ENCODE peak calls at places on chromosomes 13 and 19, in six cellular contexts. K is upper lobe of right lung; D is Peyer's patch; L is WTC11; H is astrocyte of the cerebellum; J is CD8-positive, alpha-beta T cell. C is an unnamed sample.

GRCh38 chr19:51129716-51130115 is 5.0 kb downstream of the SIGLEC9 start:
- DNase-seq in K (peak), D (no peak), L (no peak), H (no peak), J (no peak), C (no peak)

GRCh38 chr13:70043685-70044084 is 63.9 kb upstream of the ATXN8OS start:
- DNase-seq in K (no peak), D (no peak), L (no peak), H (no peak), J (no peak), C (no peak)

GRCh38 chr13:33678906-33679657 is 138.9 kb upstream of the RFC3 start:
- DNase-seq in K (peak), D (peak), L (no peak), H (peak), J (peak), C (no peak)

GRCh38 chr13:91572944-91573535 is 174.6 kb downstream of the GPC5 start:
- DNase-seq in K (no peak), D (no peak), L (no peak), H (no peak), J (no peak), C (no peak)

GRCh38 chr19:6664916-6665315 is 5.0 kb downstream of the TNFSF14 start:
- DNase-seq in K (no peak), D (no peak), L (no peak), H (no peak), J (no peak), C (no peak)

GRCh38 chr13:23715092-23715761 is 145.0 kb downstream of the TNFRSF19 start:
- DNase-seq in K (no peak), D (no peak), L (no peak), H (no peak), J (no peak), C (peak)

GRCh38 chr13:42280537-42280936 is 8.6 kb downstream of the AKAP11 start:
- DNase-seq in K (no peak), D (no peak), L (no peak), H (no peak), J (no peak), C (no peak)

GRCh38 chr19:54561840-54562239 is 11.8 kb upstream of the LILRA2 start:
- DNase-seq in K (peak), D (no peak), L (no peak), H (no peak), J (no peak), C (no peak)

GRCh38 chr13:55361141-55361540 is 1779.6 kb upstream of the PRR20A start:
- DNase-seq in K (no peak), D (no peak), L (no peak), H (no peak), J (no peak), C (no peak)

GRCh38 chr13:20669162-20669561 is 34.3 kb upstream of the IL17D start:
- DNase-seq in K (no peak), D (no peak), L (no peak), H (no peak), J (no peak), C (peak)

GRCh38 chr19:37999309-38000213 is 92.6 kb downstream of the SIPA1L3 start:
- DNase-seq in K (no peak), D (no peak), L (no peak), H (peak), J (no peak), C (peak)

GRCh38 chr13:99626461-99627082 is 125.3 kb downstream of the TM9SF2 start:
- DNase-seq in K (no peak), D (no peak), L (no peak), H (no peak), J (no peak), C (no peak)

DNA sequence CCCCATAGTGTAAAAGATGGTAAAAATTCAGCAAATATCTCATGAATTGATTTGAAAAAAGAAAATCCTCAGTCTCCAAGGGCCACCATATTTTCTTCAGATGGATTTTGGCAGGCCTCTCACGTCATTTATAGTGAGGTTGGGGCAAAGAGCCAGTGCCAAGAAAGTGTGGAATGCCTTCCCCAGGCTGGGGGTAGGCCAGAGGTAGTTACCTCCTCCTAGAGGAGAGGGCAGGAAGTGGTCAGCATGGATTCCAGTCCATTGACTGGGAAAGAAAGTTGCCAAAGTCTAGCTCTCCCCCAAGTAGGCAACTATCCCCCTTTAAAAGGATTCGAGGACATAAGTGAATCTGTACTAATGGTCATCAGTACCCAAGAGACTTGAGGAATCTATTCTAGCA is 68.4 kb upstream of the KCTD4 start:
- DNase-seq in K (no peak), D (no peak), L (no peak), H (peak), J (no peak), C (peak)
- TF ChIP-seq CTCF in K (no peak), D (no peak), L (no peak), H (peak), J (no peak), C (no peak)

GRCh38 chr13:29936051-29936813 is 85.8 kb upstream of the UBL3 start:
- DNase-seq in K (no peak), D (no peak), L (no peak), H (no peak), J (no peak), C (no peak)

GRCh38 chr13:29937379-29937778 is 87.0 kb upstream of the UBL3 start:
- DNase-seq in K (no peak), D (no peak), L (no peak), H (no peak), J (no peak), C (no peak)

GRCh38 chr13:29936961-29937360 is 86.5 kb upstream of the UBL3 start:
- DNase-seq in K (no peak), D (no peak), L (no peak), H (no peak), J (no peak), C (no peak)

GRCh38 chr13:29939158-29939557 is 88.7 kb upstream of the UBL3 start:
- DNase-seq in K (no peak), D (no peak), L (no peak), H (no peak), J (no peak), C (no peak)

GRCh38 chr13:29937836-29938235 is 87.4 kb upstream of the UBL3 start:
- DNase-seq in K (no peak), D (no peak), L (no peak), H (no peak), J (peak), C (no peak)
- TF ChIP-seq CTCF in K (no peak), D (no peak), L (no peak), H (no peak), J (no peak), C (no peak)

DNA sequence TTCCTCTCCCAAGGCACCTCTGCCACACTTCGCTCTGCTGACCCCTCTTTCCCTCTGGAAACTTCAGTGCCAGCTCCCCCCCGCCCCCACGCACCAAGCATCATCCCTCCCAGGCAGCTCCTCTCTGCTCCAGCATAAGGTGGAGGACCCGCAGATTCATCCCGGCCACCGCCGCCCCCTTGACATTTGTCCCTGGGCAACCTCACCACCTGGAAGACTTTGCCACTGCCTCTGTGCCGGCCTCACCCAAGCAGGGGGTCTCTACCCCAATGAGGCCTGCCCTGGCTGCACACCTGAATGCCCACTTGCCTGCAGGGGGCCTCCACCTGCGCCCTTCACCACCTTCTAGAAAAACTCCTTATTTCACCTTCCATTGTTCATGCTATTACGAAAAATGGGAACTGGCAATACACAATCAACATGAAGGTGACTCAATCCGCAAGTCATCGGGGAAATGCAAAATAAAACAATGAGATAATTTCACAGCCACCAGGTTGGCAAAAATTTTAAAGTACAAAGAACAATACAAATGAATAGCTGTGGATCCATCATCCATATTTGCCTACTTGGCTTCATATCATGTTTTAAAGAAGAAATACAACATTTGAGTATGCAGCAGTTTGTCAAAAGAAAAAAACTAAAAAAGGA is 21.9 kb downstream of the CCNE1 start:
- DNase-seq in K (peak), D (no peak), L (no peak), H (no peak), J (no peak), C (peak)
- TF ChIP-seq CTCF in K (no peak), D (no peak), L (no peak), H (no peak), J (no peak), C (no peak)

DNA sequence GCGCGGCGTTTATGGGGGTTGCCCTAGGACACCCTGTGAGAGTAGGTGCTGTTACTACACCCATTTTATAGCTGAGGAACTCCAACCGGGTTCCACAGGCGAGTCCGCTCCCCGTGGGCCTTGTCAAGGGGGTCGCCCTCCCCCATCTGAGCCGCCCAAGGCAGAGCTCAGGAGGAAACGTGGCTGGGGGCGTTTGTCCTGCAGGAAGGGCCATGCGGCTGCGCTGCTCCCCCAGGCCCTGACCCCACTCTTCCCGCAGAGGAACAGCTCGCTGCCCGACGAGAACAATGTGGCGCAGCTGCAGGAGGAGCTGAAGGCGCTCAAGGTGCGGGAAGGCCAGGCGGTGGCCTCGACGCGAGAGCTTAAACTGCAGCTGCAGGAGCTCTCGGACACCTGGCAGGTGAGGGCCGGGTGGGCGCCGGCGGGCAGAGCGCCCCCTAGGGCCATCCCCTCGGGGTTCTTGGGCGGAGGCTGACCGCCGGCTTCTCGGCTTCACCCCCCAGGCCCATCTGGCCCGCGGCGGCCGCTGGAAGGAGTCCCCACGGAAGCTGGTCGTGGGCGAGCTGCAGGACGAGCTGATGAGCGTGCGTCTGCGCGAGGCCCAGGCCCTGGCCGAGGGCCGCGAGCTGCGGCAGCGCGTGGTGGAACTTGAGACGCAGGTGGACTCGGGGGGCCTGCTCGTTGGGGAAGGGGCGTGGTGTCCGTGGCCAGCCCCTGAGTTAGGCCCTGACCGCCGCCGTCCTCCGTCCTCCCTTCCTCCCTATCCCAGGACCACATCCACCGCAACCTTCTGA is 12.4 kb downstream of the PRR36 start:
- DNase-seq in K (no peak), D (no peak), L (peak), H (no peak), J (no peak), C (peak)
- TF ChIP-seq CTCF in K (no peak), D (no peak), L (peak), H (peak), J (no peak), C (no peak)

GRCh38 chr19:16330368-16330801 is 5.8 kb downstream of the KLF2 start:
- DNase-seq in K (peak), D (peak), L (no peak), H (no peak), J (peak), C (peak)

GRCh38 chr19:16327911-16328823 is 3.5 kb downstream of the KLF2 start:
- DNase-seq in K (peak), D (peak), L (no peak), H (no peak), J (peak), C (peak)

GRCh38 chr19:16327501-16327900 is 2.9 kb downstream of the KLF2 start:
- DNase-seq in K (no peak), D (peak), L (no peak), H (no peak), J (peak), C (peak)

GRCh38 chr19:16327131-16327450 is 2.5 kb downstream of the KLF2 start:
- DNase-seq in K (peak), D (no peak), L (no peak), H (no peak), J (no peak), C (peak)

GRCh38 chr19:16328824-16329482 is 4.3 kb downstream of the KLF2 start:
- DNase-seq in K (no peak), D (peak), L (no peak), H (no peak), J (peak), C (peak)
- TF ChIP-seq CTCF in K (peak), D (no peak), L (no peak), H (no peak), J (no peak), C (no peak)

GRCh38 chr19:14168259-14168972 is 32.0 kb upstream of the ASF1B start:
- DNase-seq in K (no peak), D (no peak), L (no peak), H (no peak), J (no peak), C (peak)
- TF ChIP-seq CTCF in K (no peak), D (no peak), L (no peak), H (no peak), J (no peak), C (no peak)

GRCh38 chr19:12731337-12731736 is 3.1 kb downstream of the TRIR start:
- DNase-seq in K (no peak), D (no peak), L (no peak), H (no peak), J (no peak), C (no peak)

GRCh38 chr19:12736854-12737665 is at the start of gene GET3:
- DNase-seq in K (peak), D (peak), L (peak), H (peak), J (peak), C (peak)

GRCh38 chr19:12733907-12734214 is 623 bp downstream of the TRIR start:
- DNase-seq in K (no peak), D (no peak), L (no peak), H (no peak), J (no peak), C (no peak)

GRCh38 chr19:12730054-12730453 is 4.4 kb downstream of the TRIR start:
- DNase-seq in K (no peak), D (no peak), L (no peak), H (no peak), J (no peak), C (peak)

GRCh38 chr19:12733369-12733896 is 1.1 kb downstream of the TRIR start:
- DNase-seq in K (no peak), D (no peak), L (no peak), H (no peak), J (peak), C (peak)
- TF ChIP-seq CTCF in K (peak), D (no peak), L (no peak), H (peak), J (peak), C (peak)

DNA sequence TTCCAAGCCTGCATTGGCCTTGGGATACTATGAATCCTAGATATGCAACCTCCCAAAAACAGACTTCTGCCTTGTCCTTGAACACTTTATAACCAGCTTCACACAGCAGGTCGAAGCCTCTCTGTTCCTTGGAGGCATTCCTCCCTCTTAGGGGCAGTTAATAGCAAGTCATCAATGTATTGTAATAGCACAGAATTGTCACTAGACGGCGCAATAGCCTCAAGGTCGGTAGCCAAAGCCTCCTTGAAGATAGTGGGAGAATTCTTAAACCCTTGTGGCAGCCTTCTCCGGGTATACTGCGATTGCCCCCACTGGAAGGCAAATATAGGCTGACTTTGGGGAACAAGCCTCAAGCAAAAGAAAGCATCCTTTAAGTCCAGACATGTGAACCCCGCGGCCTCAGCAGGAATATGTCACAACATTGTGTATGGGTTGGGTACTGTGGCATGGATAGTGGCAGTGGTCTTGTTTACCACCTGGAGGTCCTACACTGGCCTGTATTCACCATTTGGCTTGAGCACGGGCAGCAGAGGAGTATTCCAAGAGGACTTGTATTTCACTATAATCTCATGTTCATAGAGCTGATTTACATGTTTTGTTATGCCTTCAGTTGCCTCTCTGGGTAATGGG is 61.1 kb downstream of the ZNF431 start:
- DNase-seq in K (no peak), D (no peak), L (peak), H (no peak), J (no peak), C (peak)
- TF ChIP-seq CTCF in K (peak), D (peak), L (peak), H (no peak), J (peak), C (peak)

C was measured in osteoblast.